ENCODE peak calls at places on chromosomes 6 and 20, in four cellular contexts. L, G, N and K are unnamed samples.
A peak's percentile ranks its signal among the peaks of the same experiment; 100 is the strongest.

GRCh38 chr6:14475306-14475705 is 357.7 kb downstream of the CD83 start:
- DNase-seq in G (no peak), L (no peak), N (no peak), K (no peak)

GRCh38 chr6:14717307-14717706 is 528.6 kb upstream of the JARID2 start:
- DNase-seq in G (no peak), N (no peak), L (peak; percentile 53), K (no peak)

GRCh38 chr20:3687655-3688054 is 5.8 kb upstream of the ADAM33 start:
- DNase-seq in L (no peak), G (no peak), N (peak; percentile 74), K (no peak)

GRCh38 chr6:135853986-135854385 is 2.5 kb downstream of the PDE7B start:
- DNase-seq in L (no peak), N (peak; percentile 59), G (no peak), K (no peak)

GRCh38 chr6:142400495-142400894 is 98.7 kb downstream of the ADGRG6 start:
- DNase-seq in L (no peak), N (peak; percentile 66), G (no peak), K (no peak)

GRCh38 chr6:7241160-7241559 is 71.8 kb downstream of the SSR1 start:
- DNase-seq in N (no peak), L (no peak), G (no peak), K (no peak)

GRCh38 chr20:58224097-58224496 is 4.4 kb downstream of the ANKRD60 start:
- DNase-seq in L (no peak), G (no peak), N (no peak), K (no peak)

GRCh38 chr6:140175486-140175885 is 801.0 kb upstream of the CITED2 start:
- DNase-seq in G (no peak), L (no peak), N (no peak), K (no peak)

GRCh38 chr20:17735206-17735804 is 35.5 kb downstream of the BANF2 start:
- DNase-seq in G (no peak), N (peak; percentile 28), L (no peak), K (no peak)